ENCODE peak calls at places on chromosomes 11 and 22, in nine cellular contexts. A is retinal pigment epithelial cell, K is GM12865, T is GM13977, F is upper lobe of right lung, S is IMR-90, O is colonic mucosa, B is uterus, C is cardiac fibroblast. I is an unnamed sample.

GRCh38 chr11:90846628-90847027 is 623.8 kb upstream of the CHORDC1 start:
- DNase-seq in A (no peak), K (no peak), T (no peak), F (no peak), S (no peak), O (no peak), B (no peak), C (no peak), I (no peak)

GRCh38 chr11:31412946-31413345 is 43.3 kb downstream of the DNAJC24 start:
- DNase-seq in A (peak; percentile 16), K (no peak), T (no peak), F (no peak), S (peak; percentile 78), O (no peak), B (no peak), C (peak; percentile 62), I (no peak)

GRCh38 chr22:49788492-49788891 is 39.2 kb downstream of the BRD1 start:
- DNase-seq in A (no peak), K (no peak), T (no peak), F (no peak), S (no peak), O (peak; percentile 46), B (no peak), C (peak; percentile 43), I (no peak)

GRCh38 chr22:26483439-26484359 is at the start of the genes HPS4 and SRRD:
- DNase-seq in A (peak; percentile 69), K (peak; percentile 93), T (peak; percentile 91), F (peak; percentile 96), S (peak; percentile 88), O (peak; percentile 89), B (peak; percentile 82), C (peak; percentile 87), I (peak; percentile 94)

GRCh38 chr11:129280027-129280811 is 88.1 kb upstream of the ARHGAP32 start:
- DNase-seq in A (no peak), K (no peak), T (no peak), F (no peak), S (peak; percentile 65), O (no peak), B (no peak), C (peak; percentile 42), I (no peak)

GRCh38 chr22:24466831-24467249 is 28.3 kb upstream of the UPB1 start:
- DNase-seq in A (peak; percentile 79), K (no peak), T (no peak), F (no peak), S (peak; percentile 74), O (no peak), B (peak; percentile 33), C (peak; percentile 79), I (no peak)

GRCh38 chr11:128884703-128885338 is 6.3 kb upstream of the KCNJ5 start:
- DNase-seq in A (no peak), K (peak; percentile 78), T (peak; percentile 74), F (no peak), S (peak; percentile 69), O (peak; percentile 80), B (peak; percentile 43), C (peak; percentile 79), I (peak; percentile 73)

GRCh38 chr22:50630376-50630775 is 2.4 kb upstream of the ARSA start:
- DNase-seq in A (no peak), K (no peak), T (no peak), F (no peak), S (no peak), O (no peak), B (peak; percentile 8), C (no peak), I (no peak)

GRCh38 chr11:113213549-113213948 is 100.8 kb upstream of the TTC12 start:
- DNase-seq in A (no peak), K (no peak), T (no peak), F (no peak), S (no peak), O (no peak), B (no peak), C (no peak), I (no peak)

GRCh38 chr22:49321477-49322055 is 506.1 kb downstream of the BRD1 start:
- DNase-seq in A (no peak), K (no peak), T (no peak), F (peak; percentile 54), S (no peak), O (no peak), B (no peak), C (no peak), I (no peak)

GRCh38 chr22:21677606-21678443 is 12.0 kb downstream of the PPIL2 start:
- DNase-seq in A (no peak), K (no peak), T (no peak), F (no peak), S (no peak), O (no peak), B (no peak), C (no peak), I (no peak)

GRCh38 chr11:93573184-93573583 is 30.0 kb upstream of the SMCO4 start:
- DNase-seq in A (no peak), K (peak; percentile 8), T (no peak), F (no peak), S (no peak), O (no peak), B (no peak), C (peak; percentile 44), I (no peak)

GRCh38 chr11:114057147-114057546 is 2.4 kb upstream of the ZBTB16 start:
- DNase-seq in A (no peak), K (no peak), T (no peak), F (peak; percentile 71), S (no peak), O (no peak), B (no peak), C (no peak), I (no peak)

GRCh38 chr11:68036717-68037239 is 2.0 kb upstream of the TCIRG1 start:
- DNase-seq in A (no peak), K (no peak), T (no peak), F (peak; percentile 90), S (no peak), O (no peak), B (no peak), C (no peak), I (no peak)

GRCh38 chr11:68036141-68036716 is 2.6 kb upstream of the TCIRG1 start:
- DNase-seq in A (no peak), K (no peak), T (no peak), F (peak; percentile 87), S (no peak), O (no peak), B (no peak), C (no peak), I (no peak)

GRCh38 chr11:68038718-68039525 is at the start of gene TCIRG1:
- DNase-seq in A (no peak), K (peak; percentile 84), T (peak; percentile 92), F (peak; percentile 95), S (peak; percentile 70), O (peak; percentile 93), B (peak; percentile 87), C (peak; percentile 78), I (peak; percentile 92)

GRCh38 chr11:68038226-68038717 is 553 bp upstream of the TCIRG1 start:
- DNase-seq in A (no peak), K (no peak), T (no peak), F (peak; percentile 72), S (no peak), O (no peak), B (no peak), C (no peak), I (no peak)

GRCh38 chr11:68037481-68038225 is 1.2 kb upstream of the TCIRG1 start:
- DNase-seq in A (no peak), K (no peak), T (no peak), F (peak; percentile 69), S (no peak), O (no peak), B (no peak), C (no peak), I (no peak)
- TF ChIP-seq CTCF in A (no peak), K (no peak), T (no peak), F (no peak), S (no peak), O (no peak), B (no peak), C (no peak), I (no peak)

GRCh38 chr11:119030329-119031047 is at the start of gene SLC37A4:
- DNase-seq in A (peak; percentile 95), K (peak; percentile 99), T (peak; percentile 98), F (peak; percentile 99), S (peak; percentile 97), O (peak; percentile 99), B (peak; percentile 98), C (peak; percentile 98), I (peak; percentile 99)
- TF ChIP-seq CTCF in A (no peak), K (peak; percentile 93), T (peak; percentile 87), F (no peak), S (peak; percentile 95), O (peak; percentile 83), B (peak; percentile 96), C (no peak), I (peak; percentile 96)

GRCh38 chr11:134739136-134739535 is 327.1 kb upstream of the B3GAT1 start:
- DNase-seq in A (no peak), K (no peak), T (no peak), F (no peak), S (no peak), O (no peak), B (no peak), C (no peak), I (no peak)
- TF ChIP-seq CTCF in A (no peak), K (no peak), T (no peak), F (no peak), S (no peak), O (no peak), B (no peak), C (no peak), I (no peak)

GRCh38 chr11:623999-624704 is 603 bp downstream of the CDHR5 start:
- DNase-seq in A (no peak), K (no peak), T (no peak), F (no peak), S (no peak), O (peak; percentile 95), B (no peak), C (no peak), I (no peak)

GRCh38 chr11:627273-627585 is 248 bp upstream of the SCT start:
- DNase-seq in A (no peak), K (no peak), T (no peak), F (no peak), S (no peak), O (no peak), B (no peak), C (no peak), I (no peak)

GRCh38 chr11:626475-627272 is at the start of gene SCT:
- DNase-seq in A (no peak), K (no peak), T (no peak), F (no peak), S (no peak), O (no peak), B (no peak), C (no peak), I (no peak)

GRCh38 chr11:624705-625635 is at the start of gene CDHR5:
- DNase-seq in A (no peak), K (no peak), T (no peak), F (no peak), S (no peak), O (peak; percentile 86), B (no peak), C (no peak), I (no peak)

DNA sequence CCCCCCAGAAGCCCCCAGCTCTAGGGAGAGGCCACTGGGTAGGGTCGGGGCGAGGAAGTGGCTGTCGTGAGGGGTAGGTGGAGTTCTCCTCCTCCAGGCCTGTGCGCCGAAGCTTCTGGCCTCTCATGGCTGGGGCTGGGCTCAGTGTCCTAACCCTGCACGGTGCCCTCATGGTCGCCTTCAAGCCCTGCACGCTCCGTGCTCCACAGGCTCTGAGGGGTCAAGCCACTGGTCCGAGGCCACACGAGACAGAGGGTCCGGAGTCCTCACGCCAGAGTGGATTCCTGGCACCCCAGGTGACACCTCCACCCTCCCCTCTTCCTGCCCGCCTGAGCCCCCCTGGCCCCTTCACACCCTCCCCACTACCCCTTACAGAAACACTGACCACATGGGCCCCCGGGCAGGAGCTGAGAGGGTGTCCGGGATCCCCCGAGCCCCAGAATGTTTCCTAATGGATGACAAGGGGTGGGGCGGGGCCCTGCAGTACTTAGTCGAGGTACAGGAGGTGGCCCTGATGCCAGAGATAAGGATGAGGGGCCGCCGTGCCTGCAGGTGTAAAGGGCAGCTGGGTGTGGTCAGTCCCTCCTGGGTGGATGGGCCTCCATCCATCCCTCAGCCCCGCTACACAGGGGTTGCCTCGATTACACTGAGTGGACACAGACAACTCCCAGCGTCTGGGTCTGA is 1.0 kb upstream of the CDHR5 start:
- DNase-seq in A (no peak), K (no peak), T (no peak), F (no peak), S (no peak), O (peak; percentile 70), B (no peak), C (no peak), I (no peak)
- TF ChIP-seq CTCF in A (no peak), K (no peak), T (no peak), F (no peak), S (no peak), O (no peak), B (no peak), C (no peak), I (no peak)